ENCODE peak calls at places on chromosomes 7 and 10, in ten cellular contexts. P is Calu3, S is cardiac fibroblast, B is GM12891, J is GM18507, K is mesothelial cell of epicardium, C is KBM-7, N is HT1080, T is pons, O is T-helper 1 cell. M is an unnamed sample.

GRCh38 chr7:152435384-152436278 is at the start of gene KMT2C:
- DNase-seq in S (peak), O (peak), C (peak), K (peak), T (no peak), N (peak), P (peak), J (no peak), B (peak), M (peak)

GRCh38 chr10:43252785-43253341 is 14.0 kb downstream of the RASGEF1A start:
- DNase-seq in T (no peak), K (no peak), N (no peak), P (no peak), S (no peak), B (no peak), O (no peak), C (no peak), J (no peak), M (no peak)

GRCh38 chr10:71835671-71836593 is 15.1 kb downstream of the PSAP start:
- DNase-seq in P (no peak), B (peak), O (no peak), T (peak), K (no peak), N (no peak), C (no peak), J (peak), S (peak), M (peak)

GRCh38 chr7:149720372-149721083 is 52.9 kb downstream of the ZNF467 start:
- DNase-seq in P (peak), C (no peak), N (no peak), J (peak), S (peak), T (peak), B (no peak), K (no peak), O (no peak), M (peak)

GRCh38 chr10:97179731-97180366 is 5.9 kb downstream of the SLIT1 start:
- DNase-seq in P (no peak), T (no peak), S (no peak), J (no peak), N (peak), O (no peak), K (no peak), B (no peak), C (peak), M (no peak)

GRCh38 chr10:51090190-51090589 is 15.9 kb downstream of the PRKG1 start:
- DNase-seq in B (no peak), N (peak), J (no peak), T (no peak), K (no peak), S (no peak), O (no peak), C (no peak), P (no peak), M (no peak)

GRCh38 chr10:25177093-25177753 is 2.4 kb downstream of the GPR158 start:
- DNase-seq in C (no peak), P (no peak), B (no peak), K (no peak), J (no peak), S (no peak), T (no peak), O (no peak), N (no peak), M (no peak)

GRCh38 chr7:34452363-34452762 is 205.7 kb upstream of the NPSR1 start:
- DNase-seq in P (no peak), N (no peak), K (no peak), C (no peak), S (peak), J (no peak), O (no peak), T (no peak), B (no peak), M (no peak)

GRCh38 chr7:108203433-108204002 is 73.4 kb upstream of the LAMB4 start:
- DNase-seq in P (no peak), B (no peak), J (no peak), K (no peak), T (no peak), O (no peak), N (no peak), S (no peak), C (peak), M (no peak)

GRCh38 chr10:129350690-129351089 is 116.4 kb upstream of the MGMT start:
- DNase-seq in K (no peak), N (no peak), J (no peak), P (no peak), S (no peak), C (no peak), B (no peak), O (no peak), T (no peak), M (no peak)

GRCh38 chr7:92485267-92485892 is 7.6 kb upstream of the ERVW-1 start:
- DNase-seq in O (no peak), N (no peak), C (no peak), P (no peak), K (no peak), T (no peak), S (peak), B (no peak), J (no peak), M (no peak)

GRCh38 chr7:151381333-151382078 is 28.3 kb downstream of the WDR86 start:
- DNase-seq in S (no peak), J (no peak), C (no peak), K (no peak), O (no peak), T (no peak), B (peak), N (no peak), P (no peak), M (peak)

GRCh38 chr10:86357041-86357440 is 9.6 kb downstream of the GRID1 start:
- DNase-seq in C (no peak), T (peak), N (no peak), K (no peak), P (no peak), O (no peak), S (no peak), B (no peak), J (no peak), M (no peak)

GRCh38 chr10:43287056-43288007 is 20.5 kb upstream of the RASGEF1A start:
- DNase-seq in B (no peak), K (no peak), J (peak), N (peak), O (peak), S (peak), T (no peak), C (peak), P (peak), M (no peak)

GRCh38 chr7:142459557-142459963 is 201.7 kb upstream of the PRSS58 start:
- DNase-seq in K (no peak), J (no peak), C (peak), S (peak), P (peak), T (peak), O (peak), N (peak), B (no peak), M (peak)

GRCh38 chr7:38550881-38551280 is 80.3 kb downstream of the AMPH start:
- DNase-seq in O (no peak), N (no peak), K (no peak), J (no peak), C (no peak), T (no peak), B (no peak), P (no peak), S (no peak), M (no peak)

GRCh38 chr7:28815928-28816373 is 142.2 kb downstream of the TRIL start:
- DNase-seq in C (no peak), O (no peak), K (no peak), J (peak), T (no peak), S (no peak), B (no peak), P (no peak), N (no peak), M (peak)

GRCh38 chr10:49096890-49097445 is 18.4 kb downstream of the VSTM4 start:
- DNase-seq in B (no peak), O (no peak), T (no peak), N (no peak), C (no peak), P (no peak), K (no peak), J (no peak), S (no peak), M (no peak)

GRCh38 chr10:60236869-60237524 is 152.7 kb downstream of the ANK3 start:
- DNase-seq in N (peak), B (peak), T (peak), K (no peak), C (peak), O (peak), S (peak), J (peak), P (peak), M (peak)

GRCh38 chr10:33352154-33352553 is 17.7 kb upstream of the NRP1 start:
- DNase-seq in B (no peak), T (no peak), S (peak), C (no peak), J (no peak), N (peak), P (no peak), K (no peak), O (no peak), M (no peak)

GRCh38 chr10:28711776-28712175 is 34.5 kb downstream of the BAMBI start:
- DNase-seq in T (no peak), O (no peak), K (no peak), J (no peak), B (no peak), P (no peak), S (no peak), N (peak), C (no peak), M (no peak)

GRCh38 chr10:84375011-84375410 is 46.6 kb downstream of the CCSER2 start:
- DNase-seq in S (peak), K (no peak), N (peak), C (peak), B (no peak), P (peak), J (no peak), T (peak), O (peak), M (peak)

GRCh38 chr7:47968852-47969774 is 10.3 kb downstream of the HUS1 start:
- DNase-seq in T (peak), N (peak), J (peak), P (peak), B (peak), C (peak), K (peak), O (peak), S (peak), M (peak)

GRCh38 chr7:147569514-147569913 is 1021.1 kb upstream of the C7orf33 start:
- DNase-seq in B (no peak), J (no peak), S (no peak), K (no peak), O (no peak), P (no peak), N (no peak), T (no peak), C (no peak), M (no peak)

GRCh38 chr10:75356484-75356883 is 45.1 kb downstream of the ZNF503 start:
- DNase-seq in C (no peak), B (no peak), N (no peak), K (no peak), J (no peak), O (no peak), S (no peak), T (no peak), P (no peak), M (no peak)

GRCh38 chr7:76281006-76281705 is 21.3 kb upstream of the HSPB1 start:
- DNase-seq in S (no peak), T (no peak), B (no peak), N (no peak), K (no peak), C (no peak), P (no peak), J (no peak), O (no peak), M (no peak)

GRCh38 chr10:34727595-34728033 is 87.5 kb downstream of the PARD3 start:
- DNase-seq in O (no peak), T (no peak), S (no peak), K (no peak), J (no peak), P (no peak), C (no peak), B (no peak), N (no peak), M (no peak)

GRCh38 chr10:115029452-115030375 is 63.5 kb upstream of the ATRNL1 start:
- DNase-seq in K (no peak), T (no peak), P (no peak), C (no peak), B (no peak), N (no peak), O (no peak), S (no peak), J (no peak), M (no peak)

GRCh38 chr10:121527690-121528089 is 70.6 kb downstream of the FGFR2 start:
- DNase-seq in P (no peak), B (no peak), T (no peak), C (no peak), N (no peak), S (peak), J (no peak), K (no peak), O (no peak), M (no peak)

GRCh38 chr7:51006483-51007235 is 224.0 kb upstream of the GRB10 start:
- DNase-seq in O (no peak), S (no peak), P (no peak), J (no peak), K (no peak), C (no peak), B (no peak), T (no peak), N (no peak), M (no peak)

GRCh38 chr7:70720191-70720873 is 411.6 kb upstream of the GALNT17 start:
- DNase-seq in J (no peak), C (no peak), B (no peak), K (no peak), N (no peak), P (no peak), T (no peak), O (no peak), S (no peak), M (no peak)

GRCh38 chr10:19628767-19629443 is 187.3 kb upstream of the PLXDC2 start:
- DNase-seq in K (no peak), B (no peak), J (no peak), P (no peak), S (peak), N (no peak), T (no peak), O (no peak), C (no peak), M (no peak)

GRCh38 chr7:78073470-78074382 is 275.2 kb downstream of the PHTF2 start:
- DNase-seq in P (no peak), K (no peak), B (no peak), T (no peak), J (no peak), C (no peak), S (no peak), O (no peak), N (no peak), M (no peak)

GRCh38 chr10:132541601-132542011 is 4.0 kb downstream of the INPP5A start:
- DNase-seq in O (no peak), T (no peak), K (no peak), B (no peak), J (no peak), P (no peak), C (no peak), N (no peak), S (no peak), M (no peak)

GRCh38 chr10:42691361-42692120 is 53.2 kb upstream of the ZNF33B start:
- DNase-seq in B (no peak), J (no peak), S (no peak), T (no peak), N (peak), C (no peak), O (no peak), P (no peak), K (no peak), M (no peak)

GRCh38 chr7:150751702-150752101 is 14.5 kb downstream of the GIMAP5 start:
- DNase-seq in B (no peak), O (no peak), P (no peak), T (no peak), K (no peak), N (no peak), S (no peak), J (no peak), C (no peak), M (no peak)

GRCh38 chr7:11707606-11708193 is 124.3 kb downstream of the THSD7A start:
- DNase-seq in C (no peak), O (no peak), P (no peak), K (no peak), T (no peak), N (no peak), J (no peak), S (no peak), B (no peak), M (no peak)

GRCh38 chr7:28953628-28954027 is 4.5 kb downstream of the TRIL start:
- DNase-seq in S (peak), T (no peak), B (no peak), P (no peak), J (no peak), K (no peak), C (no peak), N (peak), O (no peak), M (no peak)